ENCODE peak calls at places on chromosomes 5 and 9, in six cellular contexts. X, B, O, J, P and I are unnamed samples. For H3K27me3, the result is how much of the 10 kb centered on the place peaks cover.

GRCh38 chr9:95755421-95755730 is 120.1 kb upstream of the ERCC6L2 start:
- DNase-seq in X (no peak), B (no peak), O (no peak), J (no peak), P (no peak), I (no peak)

GRCh38 chr5:24547127-24547526 is 97.7 kb downstream of the CDH10 start:
- DNase-seq in X (no peak), B (no peak), O (no peak), J (no peak), P (no peak), I (no peak)

GRCh38 chr9:131837836-131838235 is 98.0 kb upstream of the RAPGEF1 start:
- DNase-seq in X (no peak), B (no peak), O (no peak), J (peak), P (no peak), I (no peak)

GRCh38 chr9:9246726-9247125 is 1366.1 kb downstream of the PTPRD start:
- DNase-seq in X (no peak), B (no peak), O (no peak), J (no peak), P (no peak), I (no peak)

GRCh38 chr5:9069650-9070049 is 476.2 kb downstream of the SEMA5A start:
- DNase-seq in X (no peak), B (no peak), O (no peak), J (no peak), P (no peak), I (no peak)

GRCh38 chr5:178419196-178419595 is 171.0 kb downstream of the COL23A1 start:
- DNase-seq in X (no peak), B (no peak), O (no peak), J (no peak), P (no peak), I (no peak)

GRCh38 chr9:33151601-33152000 is 15.5 kb downstream of the B4GALT1 start:
- DNase-seq in X (no peak), B (no peak), O (no peak), J (no peak), P (no peak), I (no peak)

GRCh38 chr5:115168829-115169391 is 798 bp downstream of the TRIM36 start:
- DNase-seq in X (no peak), B (peak), O (no peak), J (peak), P (no peak), I (no peak)

GRCh38 chr9:4837126-4837767 is 44.5 kb downstream of the RCL1 start:
- DNase-seq in X (no peak), B (no peak), O (no peak), J (no peak), P (no peak), I (no peak)

GRCh38 chr9:30676642-30677041 is 1707.8 kb upstream of the ACO1 start:
- DNase-seq in X (no peak), B (no peak), O (no peak), J (no peak), P (no peak), I (no peak)

GRCh38 chr5:42570946-42571625 is 147.8 kb downstream of the GHR start:
- DNase-seq in X (no peak), B (no peak), O (no peak), J (no peak), P (no peak), I (no peak)

GRCh38 chr5:34045996-34046395 is 3.0 kb upstream of the C1QTNF3 start:
- DNase-seq in X (no peak), B (no peak), O (no peak), J (no peak), P (no peak), I (no peak)

GRCh38 chr5:98050583-98050982 is 722.9 kb upstream of the RGMB start:
- DNase-seq in X (no peak), B (no peak), O (no peak), J (no peak), P (no peak), I (no peak)

GRCh38 chr5:1873242-1873959 is 9.3 kb downstream of the IRX4 start:
- DNase-seq in X (no peak), B (peak), O (no peak), J (no peak), P (no peak), I (no peak)

GRCh38 chr5:1868886-1869285 is 13.8 kb downstream of the IRX4 start:
- DNase-seq in X (no peak), B (no peak), O (no peak), J (no peak), P (no peak), I (no peak)

GRCh38 chr5:1874348-1874747 is 8.4 kb downstream of the IRX4 start:
- DNase-seq in X (no peak), B (no peak), O (no peak), J (no peak), P (no peak), I (no peak)

GRCh38 chr5:1874820-1875219 is 7.9 kb downstream of the IRX4 start:
- DNase-seq in X (no peak), B (peak), O (no peak), J (no peak), P (no peak), I (no peak)

DNA sequence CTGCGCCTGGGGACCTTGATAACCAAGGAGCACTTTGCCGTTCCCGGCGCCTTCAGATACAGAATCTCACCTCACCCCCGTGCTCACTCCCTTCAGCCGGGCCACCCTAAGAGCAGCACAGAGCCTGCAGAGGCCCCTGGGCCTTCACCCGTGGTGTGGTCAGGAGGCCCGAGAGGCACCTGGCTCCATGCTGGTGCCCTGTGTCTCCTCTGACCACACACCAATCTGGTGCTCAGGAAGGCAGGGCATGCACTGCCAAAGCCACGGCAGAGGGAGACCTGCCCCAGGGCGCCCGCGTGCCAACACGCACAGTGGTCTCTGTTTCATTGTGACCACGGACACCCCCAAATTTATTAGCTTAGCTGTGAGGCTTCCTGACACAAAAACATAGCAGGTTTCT is 11.3 kb downstream of the IRX4 start:
- DNase-seq in X (no peak), B (no peak), O (no peak), J (no peak), P (no peak), I (no peak)
- H3K27me3 ChIP-seq in X (under half), B (under half), O (under half), J (under half), P (under half), I (under half)

GRCh38 chr5:157516626-157517325 is 56.8 kb downstream of the NIPAL4 start:
- DNase-seq in X (peak), B (peak), O (peak), J (no peak), P (no peak), I (no peak)

GRCh38 chr5:157521704-157522029 is 53.9 kb downstream of the ADAM19 start:
- DNase-seq in X (no peak), B (no peak), O (no peak), J (no peak), P (no peak), I (no peak)

GRCh38 chr5:157518963-157519362 is 56.6 kb downstream of the ADAM19 start:
- DNase-seq in X (no peak), B (no peak), O (no peak), J (no peak), P (peak), I (no peak)

GRCh38 chr5:157520911-157521703 is 54.5 kb downstream of the ADAM19 start:
- DNase-seq in X (no peak), B (no peak), O (peak), J (no peak), P (no peak), I (no peak)

DNA sequence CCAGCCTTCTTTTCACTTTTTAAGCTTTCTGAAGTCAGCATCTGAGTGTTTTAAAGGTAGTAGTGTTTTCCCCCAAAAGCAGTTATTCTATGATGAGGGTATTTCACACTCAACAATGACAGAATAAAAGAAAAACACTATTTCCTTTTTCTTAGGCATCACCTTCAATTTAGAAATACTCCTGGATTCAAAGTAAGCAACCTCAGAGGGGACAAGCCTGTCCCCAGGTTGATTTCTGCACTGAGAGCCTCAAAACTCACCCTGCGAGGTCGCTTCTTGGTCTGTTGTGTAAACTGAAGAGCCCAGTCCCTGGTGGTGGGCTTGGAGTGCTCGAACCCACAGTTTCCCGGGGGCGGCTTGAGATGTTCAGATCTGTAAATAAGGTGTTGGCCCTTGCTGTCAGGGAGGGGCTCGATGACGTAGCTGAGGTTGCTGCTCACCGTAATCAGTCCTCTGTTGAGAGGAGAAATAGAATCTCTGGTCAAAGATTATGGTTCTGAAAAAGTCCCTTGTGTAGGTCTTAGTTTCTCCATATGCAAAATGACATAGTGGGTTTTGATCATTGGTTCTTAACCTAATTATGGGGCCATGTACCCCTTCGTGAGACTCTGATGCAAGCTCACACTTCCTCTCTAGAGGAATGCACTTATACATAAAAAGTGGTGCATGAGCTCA is 55.9 kb downstream of the ADAM19 start:
- DNase-seq in X (no peak), B (no peak), O (no peak), J (no peak), P (no peak), I (no peak)
- H3K4me3 ChIP-seq in X (no peak), B (no peak), O (no peak), J (no peak), P (no peak), I (no peak)

GRCh38 chr5:135833961-135834638 is 363 bp upstream of the SLC25A48 start:
- DNase-seq in X (peak), B (no peak), O (no peak), J (no peak), P (no peak), I (no peak)
- H3K27me3 ChIP-seq in X (under half), B (half or more), O (under half), J (under half), P (under half), I (under half)

DNA sequence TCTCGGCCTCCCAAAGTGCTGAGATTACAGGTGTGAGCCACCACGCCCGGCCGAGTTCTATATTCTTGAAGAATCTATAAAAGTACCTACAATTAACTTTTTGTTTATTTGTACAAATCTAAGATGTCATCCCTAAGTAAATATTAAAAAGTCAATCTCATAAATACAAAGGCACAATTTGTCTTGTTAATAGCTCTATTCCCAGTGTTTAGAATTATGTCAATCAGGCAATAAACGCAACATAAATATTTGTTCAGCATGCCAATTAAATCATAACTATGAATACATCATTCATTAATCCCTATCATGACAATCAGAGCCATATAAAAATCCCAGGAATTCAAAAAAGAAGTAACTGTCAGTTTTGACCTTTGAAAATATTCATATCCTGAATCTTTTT is 68.9 kb upstream of the CDH18 start:
- DNase-seq in X (no peak), B (no peak), O (no peak), J (no peak), P (no peak), I (no peak)
- H3K4me3 ChIP-seq in X (no peak), B (no peak), O (no peak), J (no peak), P (no peak), I (no peak)

DNA sequence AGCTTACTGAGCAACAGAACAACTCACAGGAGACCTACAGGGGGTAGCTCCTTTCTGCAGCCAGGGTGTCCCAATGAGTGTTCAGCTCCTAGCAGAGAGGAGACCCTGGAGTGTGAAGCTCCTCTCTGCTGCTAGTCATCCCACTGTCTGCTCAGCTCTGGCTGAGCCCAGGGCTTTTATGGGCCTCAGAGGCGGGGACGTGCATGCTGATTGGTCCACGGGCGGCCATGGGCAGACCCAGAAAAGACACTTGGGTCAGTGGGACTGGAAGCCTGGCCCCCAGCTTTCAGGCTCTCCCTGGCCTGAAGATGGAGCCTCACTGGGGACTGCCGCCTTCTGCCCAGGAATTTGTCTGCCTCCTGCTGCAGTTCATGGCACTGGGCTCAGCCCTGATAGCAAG is 40.6 kb downstream of the TSPAN17 start:
- DNase-seq in X (no peak), B (peak), O (no peak), J (no peak), P (no peak), I (no peak)
- H3K27me3 ChIP-seq in X (under half), B (under half), O (under half), J (under half), P (under half), I (under half)

GRCh38 chr9:38227656-38228055 is 158.6 kb upstream of the SHB start:
- DNase-seq in X (no peak), B (no peak), O (no peak), J (no peak), P (peak), I (no peak)
- H3K4me3 ChIP-seq in X (no peak), B (no peak), O (no peak), J (no peak), P (peak), I (no peak)

GRCh38 chr5:68409259-68409658 is 193.7 kb downstream of the PIK3R1 start:
- DNase-seq in X (no peak), B (no peak), O (no peak), J (no peak), P (no peak), I (no peak)

GRCh38 chr5:68406344-68406743 is 190.8 kb downstream of the PIK3R1 start:
- DNase-seq in X (no peak), B (no peak), O (no peak), J (no peak), P (peak), I (no peak)

GRCh38 chr5:68406767-68407232 is 191.2 kb downstream of the PIK3R1 start:
- DNase-seq in X (no peak), B (no peak), O (no peak), J (no peak), P (peak), I (no peak)

GRCh38 chr5:68408345-68408871 is 192.9 kb downstream of the PIK3R1 start:
- DNase-seq in X (no peak), B (no peak), O (no peak), J (no peak), P (no peak), I (no peak)

GRCh38 chr5:68407312-68408239 is 192.0 kb downstream of the PIK3R1 start:
- DNase-seq in X (no peak), B (no peak), O (no peak), J (no peak), P (peak), I (no peak)
- H3K27me3 ChIP-seq in X (under half), B (under half), O (under half), J (under half), P (under half), I (under half)